ENCODE peak calls at places on chromosomes 1 and 21, in four cellular contexts. M is PC-9, S is suprapubic skin, K is sigmoid colon. H is an unnamed sample.
A peak's percentile ranks its signal among the peaks of the same experiment; 100 is the strongest.

GRCh38 chr1:198107041-198107440 is 49.8 kb upstream of the NEK7 start:
- DNase-seq in M (no peak), S (no peak), K (no peak), H (no peak)

GRCh38 chr1:26858160-26858559 is 4.8 kb upstream of the SFN start:
- DNase-seq in M (no peak), S (no peak), K (peak; percentile 43), H (no peak)

GRCh38 chr21:45963225-45963555 is 18.4 kb upstream of the COL6A1 start:
- DNase-seq in M (no peak), S (no peak), K (peak; percentile 46), H (no peak)

GRCh38 chr1:1091344-1092148 is 17.4 kb upstream of the RNF223 start:
- DNase-seq in M (no peak), S (no peak), K (no peak), H (peak; percentile 59)

GRCh38 chr1:151059342-151060240 is at the start of gene CDC42SE1:
- DNase-seq in M (peak; percentile 59), S (peak; percentile 90), K (peak; percentile 92), H (peak; percentile 89)

GRCh38 chr1:12163210-12163609 is 3.6 kb upstream of the TNFRSF1B start:
- DNase-seq in M (no peak), S (no peak), K (no peak), H (no peak)

GRCh38 chr1:18661404-18662285 is 31.0 kb downstream of the PAX7 start:
- DNase-seq in M (no peak), S (no peak), K (no peak), H (no peak)

GRCh38 chr1:12315126-12315525 is 85.3 kb downstream of the VPS13D start:
- DNase-seq in M (no peak), S (no peak), K (no peak), H (no peak)

GRCh38 chr1:200131551-200132125 is 104.1 kb downstream of the NR5A2 start:
- DNase-seq in M (peak; percentile 77), S (no peak), K (no peak), H (no peak)

GRCh38 chr21:35217504-35218060 is 168.5 kb upstream of the RUNX1 start:
- DNase-seq in M (peak; percentile 100), S (no peak), K (no peak), H (no peak)

GRCh38 chr1:23779826-23780371 is 1.7 kb downstream of the PITHD1 start:
- DNase-seq in M (peak; percentile 71), S (no peak), K (no peak), H (no peak)

GRCh38 chr21:45266518-45267389 is 20.9 kb downstream of the POFUT2 start:
- DNase-seq in M (no peak), S (peak; percentile 55), K (peak; percentile 47), H (no peak)

GRCh38 chr21:34086887-34087306 is 13.5 kb downstream of the MRPS6 start:
- DNase-seq in M (no peak), S (no peak), K (no peak), H (no peak)

GRCh38 chr1:205458777-205459566 is 3.1 kb upstream of the BLACAT1 start:
- DNase-seq in M (no peak), S (no peak), K (no peak), H (no peak)

GRCh38 chr1:43930168-43930948 is 3.2 kb upstream of the ARTN start:
- DNase-seq in M (no peak), S (no peak), K (peak; percentile 51), H (no peak)

GRCh38 chr1:167661527-167662436 is 31.8 kb downstream of the RCSD1 start:
- DNase-seq in M (peak; percentile 64), S (no peak), K (no peak), H (no peak)

GRCh38 chr1:94067196-94067595 is 53.8 kb downstream of the ABCA4 start:
- DNase-seq in M (no peak), S (no peak), K (no peak), H (no peak)

GRCh38 chr1:164561461-164561860 is 2.5 kb downstream of the PBX1 start:
- DNase-seq in M (no peak), S (no peak), K (no peak), H (no peak)

GRCh38 chr1:59595774-59596173 is 219.0 kb upstream of the HOOK1 start:
- DNase-seq in M (peak; percentile 48), S (no peak), K (no peak), H (no peak)

GRCh38 chr1:111596499-111596898 is 23.1 kb upstream of the RAP1A start:
- DNase-seq in M (no peak), S (no peak), K (no peak), H (no peak)

GRCh38 chr1:43241352-43241953 is 28.3 kb upstream of the TMEM125 start:
- DNase-seq in M (peak; percentile 79), S (no peak), K (no peak), H (no peak)

GRCh38 chr1:14940285-14940890 is 213.2 kb upstream of the TMEM51 start:
- DNase-seq in M (no peak), S (no peak), K (no peak), H (no peak)

GRCh38 chr1:204408074-204408507 is 3.5 kb downstream of the PPP1R15B start:
- DNase-seq in M (no peak), S (peak; percentile 91), K (peak; percentile 93), H (no peak)

GRCh38 chr1:87644033-87644432 is 315.4 kb downstream of the LMO4 start:
- DNase-seq in M (no peak), S (no peak), K (no peak), H (no peak)

GRCh38 chr1:224178894-224179293 is 4.1 kb upstream of the DEGS1 start:
- DNase-seq in M (no peak), S (no peak), K (no peak), H (no peak)

GRCh38 chr1:175927944-175928343 is 184.5 kb upstream of the TNR start:
- DNase-seq in M (no peak), S (no peak), K (no peak), H (no peak)

GRCh38 chr1:65068202-65069011 is 79.6 kb upstream of the AK4 start:
- DNase-seq in M (no peak), S (no peak), K (no peak), H (no peak)

GRCh38 chr1:228099331-228099732 is 3.8 kb downstream of the C1orf35 start:
- DNase-seq in M (no peak), S (no peak), K (peak; percentile 65), H (peak; percentile 68)

GRCh38 chr1:154741747-154742495 is 128.2 kb downstream of the KCNN3 start:
- DNase-seq in M (no peak), S (no peak), K (no peak), H (peak; percentile 59)

GRCh38 chr1:233598891-233599541 is 14.9 kb upstream of the KCNK1 start:
- DNase-seq in M (no peak), S (no peak), K (no peak), H (no peak)
- H3K27ac ChIP-seq in M (no peak overlapping the region), S (no peak overlapping the region), K (no peak overlapping the region), H (no peak overlapping the region)

GRCh38 chr1:108963052-108963686 is at the start of gene CLCC1:
- DNase-seq in M (peak; percentile 92), S (peak; percentile 97), K (peak; percentile 97), H (peak; percentile 96)
- TF ChIP-seq CTCF in M (no peak), S (no peak), K (no peak), H (no peak)

GRCh38 chr1:181936768-181937581 is 124.5 kb downstream of the ZNF648 start:
- DNase-seq in M (peak; percentile 48), S (no peak), K (no peak), H (no peak)
- H3K4me3 ChIP-seq in M (no peak overlapping the region), S (no peak overlapping the region), K (no peak overlapping the region), H (no peak overlapping the region)

GRCh38 chr1:67626090-67626489 is 58.9 kb upstream of the GADD45A start:
- DNase-seq in M (no peak), S (no peak), K (no peak), H (no peak)
- H3K27ac ChIP-seq in M (peak overlapping the region; percentile 87), S (no peak overlapping the region), K (no peak overlapping the region), H (no peak overlapping the region)

H was measured in coronary artery.